ENCODE peak calls at places on chromosomes 7 and 10, in six cellular contexts. H is hepatic stellate cell; K is PC-3; O is IMR-90; R is NCI-H1092; T is stimulated activated naive CD8-positive, alpha-beta T cell treated with anti-CD3 and anti-CD28 coated beads, Interleukin-15, amount 100 ng/mL, for 72 hours. X is an unnamed sample.

GRCh38 chr7:30970074-30970473 is 6.3 kb downstream of the GHRHR start:
- DNase-seq in O (no peak), K (no peak), R (no peak), H (no peak), T (no peak), X (peak; percentile 2)

GRCh38 chr10:6748981-6749630 is 169.0 kb upstream of the PRKCQ start:
- DNase-seq in R (no peak), K (peak; percentile 29), T (no peak), O (peak; percentile 79), H (no peak), X (no peak)

GRCh38 chr7:42426163-42426562 is 189.2 kb upstream of the GLI3 start:
- DNase-seq in H (no peak), O (peak; percentile 21), K (peak; percentile 5), R (no peak), T (no peak), X (no peak)

GRCh38 chr7:918441-919113 is 35.9 kb downstream of the ADAP1 start:
- DNase-seq in T (no peak), H (no peak), R (no peak), K (no peak), O (no peak), X (no peak)

GRCh38 chr10:125003901-125004467 is 62.1 kb downstream of the ZRANB1 start:
- DNase-seq in H (no peak), O (no peak), T (peak; percentile 4), R (no peak), K (no peak), X (no peak)

GRCh38 chr10:74381291-74381885 is 230.4 kb downstream of the ADK start:
- DNase-seq in K (no peak), H (no peak), T (no peak), R (no peak), O (no peak), X (no peak)

GRCh38 chr10:25820496-25821415 is 113.3 kb upstream of the MYO3A start:
- DNase-seq in O (no peak), R (peak; percentile 11), K (no peak), T (no peak), H (no peak), X (no peak)

GRCh38 chr10:90111671-90112070 is 410.3 kb downstream of the KIF20B start:
- DNase-seq in O (no peak), R (no peak), T (no peak), K (peak; percentile 76), H (no peak), X (no peak)

GRCh38 chr7:43646603-43647313 is 63.9 kb downstream of the STK17A start:
- DNase-seq in H (peak; percentile 58), K (peak; percentile 77), R (no peak), O (peak; percentile 60), T (no peak), X (no peak)

GRCh38 chr7:12436896-12437535 is 33.4 kb upstream of the VWDE start:
- DNase-seq in H (no peak), O (peak; percentile 68), K (peak; percentile 68), T (no peak), R (peak; percentile 93), X (no peak)

GRCh38 chr7:1536768-1537630 is 6.5 kb downstream of the MAFK start:
- DNase-seq in O (peak; percentile 99), R (no peak), K (peak; percentile 97), T (no peak), H (peak; percentile 98), X (no peak)

GRCh38 chr10:97722980-97723379 is 9.4 kb downstream of the MARVELD1 start:
- DNase-seq in H (no peak), T (no peak), R (no peak), O (no peak), K (no peak), X (no peak)

GRCh38 chr10:7915923-7916322 is 97.6 kb downstream of the TAF3 start:
- DNase-seq in T (no peak), H (no peak), R (peak; percentile 32), K (peak; percentile 62), O (peak; percentile 63), X (no peak)

GRCh38 chr7:89316584-89316983 is 521.0 kb upstream of the TEX47 start:
- DNase-seq in T (no peak), R (no peak), O (no peak), K (no peak), H (no peak), X (no peak)

GRCh38 chr7:115634633-115635032 is 395.9 kb downstream of the TFEC start:
- DNase-seq in K (peak; percentile 83), H (no peak), O (no peak), T (no peak), R (no peak), X (no peak)

GRCh38 chr7:2114052-2114451 is 118.7 kb downstream of the MAD1L1 start:
- DNase-seq in T (no peak), K (peak; percentile 58), H (peak; percentile 91), O (peak; percentile 88), R (no peak), X (no peak)

GRCh38 chr7:143258830-143259229 is 4.4 kb upstream of the GSTK1 start:
- DNase-seq in T (no peak), H (peak; percentile 8), K (no peak), R (no peak), O (peak; percentile 20), X (no peak)

GRCh38 chr10:130261766-130262165 is 125.6 kb downstream of the GLRX3 start:
- DNase-seq in O (no peak), R (no peak), H (no peak), T (no peak), K (no peak), X (no peak)

GRCh38 chr10:103765981-103766380 is 89.4 kb downstream of the SH3PXD2A start:
- DNase-seq in R (no peak), O (peak; percentile 12), K (peak; percentile 10), H (no peak), T (peak; percentile 72), X (no peak)

GRCh38 chr10:86301431-86301830 is 65.2 kb downstream of the GRID1 start:
- DNase-seq in T (peak; percentile 1), K (no peak), R (no peak), O (no peak), H (no peak), X (no peak)

GRCh38 chr10:74763934-74764591 is 62.3 kb upstream of the KAT6B start:
- DNase-seq in O (no peak), R (no peak), H (no peak), T (no peak), K (no peak), X (no peak)

GRCh38 chr10:97991875-97992274 is 38.5 kb downstream of the CRTAC1 start:
- DNase-seq in R (no peak), K (peak; percentile 33), O (peak; percentile 17), H (no peak), T (no peak), X (no peak)

GRCh38 chr10:15585303-15585715 is 134.4 kb downstream of the ITGA8 start:
- DNase-seq in K (peak; percentile 44), T (peak; percentile 49), R (no peak), O (peak; percentile 19), H (peak; percentile 46), X (peak; percentile 30)

GRCh38 chr10:119320981-119321380 is 113.6 kb downstream of the GRK5 start:
- DNase-seq in O (peak; percentile 77), K (no peak), H (no peak), R (no peak), T (no peak), X (no peak)

GRCh38 chr10:35574924-35575352 is 30.2 kb upstream of the GJD4 start:
- DNase-seq in K (peak; percentile 100), T (no peak), H (peak; percentile 70), R (no peak), O (peak; percentile 98), X (no peak)

GRCh38 chr7:105769951-105770628 is 106.3 kb downstream of the ATXN7L1 start:
- DNase-seq in R (no peak), H (no peak), T (no peak), K (peak; percentile 84), O (peak; percentile 51), X (no peak)